ENCODE peak calls at places on chromosome 6, in four cellular contexts. Z, C, P and M are unnamed samples.

GRCh38 chr6:149079456-149079855 is 238.1 kb upstream of the TAB2 start:
- DNase-seq in C (no peak), Z (no peak), P (no peak), M (no peak)

GRCh38 chr6:129609635-129610034 is 100.3 kb downstream of the ARHGAP18 start:
- DNase-seq in P (no peak), Z (no peak), C (no peak), M (no peak)

GRCh38 chr6:32045811-32046449 is 7.7 kb downstream of the CYP21A2 start:
- DNase-seq in P (peak; percentile 94), C (no peak), Z (no peak), M (no peak)

GRCh38 chr6:65638047-65638831 is 68.8 kb downstream of the EYS start:
- DNase-seq in Z (peak; percentile 9), C (no peak), P (peak; percentile 4), M (peak; percentile 45)

GRCh38 chr6:161817881-161818280 is 544.0 kb upstream of the AGPAT4 start:
- DNase-seq in Z (no peak), C (no peak), P (no peak), M (no peak)

GRCh38 chr6:113347420-113347819 is 509.7 kb upstream of the MARCKS start:
- DNase-seq in Z (no peak), C (no peak), P (no peak), M (no peak)

GRCh38 chr6:46367365-46367764 is 123.9 kb downstream of the RCAN2 start:
- DNase-seq in Z (no peak), C (no peak), P (no peak), M (no peak)

GRCh38 chr6:150196942-150197745 is 54.3 kb downstream of the PPP1R14C start:
- DNase-seq in P (no peak), C (no peak), Z (no peak), M (no peak)

GRCh38 chr6:12286381-12287132 is 3.6 kb upstream of the EDN1 start:
- DNase-seq in Z (no peak), P (no peak), C (no peak), M (no peak)

GRCh38 chr6:83757021-83757420 is 48.1 kb upstream of the SNAP91 start:
- DNase-seq in C (no peak), Z (no peak), P (no peak), M (no peak)

GRCh38 chr6:6725834-6726194 is 137.3 kb downstream of the LY86 start:
- DNase-seq in Z (no peak), C (no peak), P (no peak), M (no peak)

GRCh38 chr6:6729971-6730370 is 141.5 kb downstream of the LY86 start:
- DNase-seq in C (no peak), Z (no peak), P (no peak), M (no peak)

GRCh38 chr6:6728169-6728941 is 139.8 kb downstream of the LY86 start:
- DNase-seq in C (no peak), P (no peak), Z (no peak), M (no peak)

GRCh38 chr6:6734463-6735455 is 146.2 kb downstream of the LY86 start:
- DNase-seq in Z (no peak), P (no peak), C (no peak), M (no peak)

DNA sequence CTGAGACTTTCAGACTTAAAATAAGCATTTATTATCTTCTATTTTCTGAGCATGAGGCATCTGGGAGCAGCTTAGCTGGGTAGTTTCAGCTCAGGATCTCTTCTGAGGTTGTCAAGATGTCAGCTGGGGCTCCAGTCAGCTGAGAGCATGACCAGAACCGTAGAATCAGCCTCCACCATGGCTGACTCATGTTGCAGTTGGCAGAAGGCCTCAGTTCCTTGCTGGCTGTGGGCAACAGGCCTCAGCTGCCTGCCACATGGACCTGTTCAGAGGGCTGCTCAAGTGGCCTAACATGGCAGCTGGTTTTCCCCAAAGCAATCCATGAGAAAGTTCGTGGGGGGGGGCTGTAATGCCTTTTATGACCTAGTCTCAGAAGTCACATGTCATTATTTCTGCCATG is 142.3 kb downstream of the LY86 start:
- DNase-seq in Z (no peak), C (no peak), P (no peak), M (no peak)
- TF ChIP-seq FOXK2 in Z (no peak), C (no peak), P (no peak), M (no peak)

GRCh38 chr6:52697903-52698302 is 27.0 kb downstream of the TMEM14A start:
- DNase-seq in P (peak; percentile 22), Z (no peak), C (no peak), M (no peak)
- TF ChIP-seq FOXK2 in P (no peak), Z (no peak), C (no peak), M (no peak)

GRCh38 chr6:42507901-42508300 is 55.9 kb upstream of the UBR2 start:
- DNase-seq in P (no peak), Z (no peak), C (no peak), M (no peak)
- TF ChIP-seq FOXK2 in P (no peak), Z (no peak), C (no peak), M (no peak)

GRCh38 chr6:14758421-14759043 is 487.3 kb upstream of the JARID2 start:
- DNase-seq in Z (no peak), C (no peak), P (no peak), M (no peak)
- TF ChIP-seq FOXK2 in Z (no peak), C (no peak), P (no peak), M (no peak)

DNA sequence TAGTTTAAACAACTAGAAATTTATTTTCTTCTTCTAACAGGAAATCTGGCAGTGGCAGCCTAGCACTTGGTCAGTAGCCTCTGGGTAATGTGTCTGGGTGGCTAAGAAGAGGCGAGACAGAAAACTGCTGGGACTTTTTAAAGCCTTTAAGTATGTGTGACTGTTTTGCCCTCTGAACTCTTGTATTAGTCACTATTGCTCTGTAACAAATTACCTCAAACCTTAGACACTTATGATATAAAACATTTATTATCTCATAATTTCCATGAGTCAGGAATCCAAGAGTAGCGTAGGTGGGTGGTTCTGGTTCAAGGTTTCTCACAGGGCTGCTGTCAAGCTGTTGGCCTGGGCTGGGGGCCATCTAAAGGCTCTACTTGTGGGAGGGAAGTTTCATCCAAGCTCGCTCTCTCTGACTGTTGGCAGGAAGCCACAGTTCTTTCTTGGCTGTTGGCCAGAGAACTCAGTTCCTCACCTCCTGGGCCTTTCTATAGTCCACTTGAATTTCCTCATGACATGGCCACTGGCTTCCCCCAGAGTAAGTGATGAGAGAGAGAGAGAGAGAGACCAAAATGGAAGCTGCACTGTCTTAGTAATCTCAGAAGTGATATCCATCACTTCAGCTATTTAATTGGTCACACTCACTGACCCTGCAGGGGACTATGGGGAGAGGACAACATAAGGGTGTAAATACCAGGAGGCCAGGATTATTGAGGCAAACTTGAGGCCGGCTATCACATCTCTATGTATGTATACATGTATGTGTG is 17.4 kb upstream of the TBC1D22B start:
- DNase-seq in C (peak; percentile 69), P (peak; percentile 98), Z (peak; percentile 52), M (peak; percentile 85)
- TF ChIP-seq FOXK2 in C (no peak), P (peak; percentile 25), Z (no peak), M (no peak)

GRCh38 chr6:158629376-158630221 is 14.9 kb downstream of the DYNLT1 start:
- DNase-seq in P (no peak), Z (no peak), C (no peak), M (peak; percentile 71)

GRCh38 chr6:158634695-158635426 is 9.7 kb downstream of the DYNLT1 start:
- DNase-seq in Z (no peak), C (no peak), P (no peak), M (no peak)

GRCh38 chr6:158630944-158631616 is 13.5 kb downstream of the DYNLT1 start:
- DNase-seq in P (no peak), C (no peak), Z (no peak), M (no peak)

GRCh38 chr6:158633127-158633526 is 11.4 kb downstream of the DYNLT1 start:
- DNase-seq in Z (no peak), C (no peak), P (no peak), M (no peak)

GRCh38 chr6:158631678-158632537 is 12.6 kb downstream of the DYNLT1 start:
- DNase-seq in Z (no peak), C (no peak), P (peak; percentile 90), M (no peak)
- TF ChIP-seq FOXK2 in Z (no peak), C (no peak), P (no peak), M (no peak)

DNA sequence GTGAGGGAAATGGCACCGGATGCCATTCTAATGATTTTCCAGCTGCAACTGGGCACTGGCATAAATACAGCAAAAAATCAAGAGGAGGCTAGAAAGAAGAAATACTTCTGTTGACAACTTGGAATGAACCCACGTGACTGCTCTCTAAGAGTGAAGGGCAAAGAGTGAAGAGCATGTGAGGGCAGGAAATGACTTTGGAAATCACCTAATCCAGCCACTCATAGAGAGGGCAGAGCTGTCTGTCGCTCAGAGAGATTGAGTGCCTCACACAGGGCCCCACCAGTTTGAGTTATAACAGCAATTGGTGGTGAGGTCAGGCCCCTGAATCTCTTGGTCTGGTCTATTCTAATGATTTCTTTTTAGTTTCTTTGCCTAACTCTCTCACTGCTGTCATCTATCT is 3.9 kb upstream of the NEDD9 start:
- DNase-seq in P (no peak), Z (no peak), C (peak; percentile 56), M (no peak)
- TF ChIP-seq FOXK2 in P (no peak), Z (no peak), C (no peak), M (no peak)

DNA sequence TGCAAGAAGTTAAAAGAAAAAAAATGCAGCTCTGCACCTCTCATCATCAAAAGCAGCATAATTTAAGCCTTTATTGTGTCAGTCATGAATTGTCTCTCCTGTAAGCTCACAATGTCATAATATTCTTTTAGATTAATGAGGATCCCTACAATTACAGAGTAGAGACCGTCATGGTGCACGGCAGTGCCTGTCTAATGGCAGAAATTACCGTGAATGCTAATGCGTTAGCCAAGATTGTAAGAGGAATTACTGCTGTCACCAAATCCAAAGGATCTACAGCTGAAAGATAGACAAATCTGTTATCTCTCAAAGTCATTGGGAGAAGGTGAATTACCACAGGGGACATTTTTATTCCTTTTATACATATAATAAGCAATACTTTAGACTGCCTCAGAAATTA is 631.6 kb upstream of the NRSN1 start:
- DNase-seq in Z (no peak), P (no peak), C (no peak), M (no peak)
- TF ChIP-seq FOXK2 in Z (no peak), P (no peak), C (no peak), M (no peak)

GRCh38 chr6:164401871-164402270 is 907.5 kb downstream of the C6orf118 start:
- DNase-seq in Z (no peak), C (no peak), P (peak; percentile 32), M (no peak)
- TF ChIP-seq FOXK2 in Z (no peak), C (no peak), P (no peak), M (no peak)

GRCh38 chr6:167094436-167094819 is 28.5 kb upstream of the CCR6 start:
- DNase-seq in Z (no peak), C (no peak), P (no peak), M (no peak)
- TF ChIP-seq FOXK2 in Z (no peak), C (no peak), P (no peak), M (no peak)